ENCODE peak calls at places on chromosomes 11 and 22, in six cellular contexts. One of them, this sample, is unnamed.

GRCh38 chr22:39374801-39375200 is 24.8 kb upstream of the TAB1 start:
- DNase-seq in CD8-positive, alpha-beta T cell: no peak
- DNase-seq in H9: no peak
- DNase-seq in HL-60: no peak
- DNase-seq in pancreas: peak
- DNase-seq in ovary: no peak
- DNase-seq in this sample: no peak

GRCh38 chr22:37241351-37242142 is 2.5 kb downstream of the RAC2 start:
- DNase-seq in H9: no peak
- DNase-seq in CD8-positive, alpha-beta T cell: no peak
- DNase-seq in ovary: peak
- DNase-seq in pancreas: no peak
- DNase-seq in HL-60: no peak
- DNase-seq in this sample: no peak

GRCh38 chr11:120712862-120713770 is 201.6 kb downstream of the GRIK4 start:
- DNase-seq in ovary: peak
- DNase-seq in H9: no peak
- DNase-seq in HL-60: no peak
- DNase-seq in pancreas: no peak
- DNase-seq in CD8-positive, alpha-beta T cell: no peak
- DNase-seq in this sample: peak

GRCh38 chr11:12922980-12923507 is 86.1 kb upstream of the RASSF10 start:
- DNase-seq in CD8-positive, alpha-beta T cell: no peak
- DNase-seq in pancreas: no peak
- DNase-seq in HL-60: no peak
- DNase-seq in H9: no peak
- DNase-seq in ovary: no peak
- DNase-seq in this sample: no peak

GRCh38 chr22:31584804-31585160 is 77.2 kb downstream of the PISD start:
- DNase-seq in HL-60: no peak
- DNase-seq in H9: no peak
- DNase-seq in pancreas: no peak
- DNase-seq in ovary: no peak
- DNase-seq in CD8-positive, alpha-beta T cell: no peak
- DNase-seq in this sample: no peak

GRCh38 chr11:3617990-3618389 is 23.8 kb downstream of the ART5 start:
- DNase-seq in pancreas: no peak
- DNase-seq in CD8-positive, alpha-beta T cell: no peak
- DNase-seq in ovary: no peak
- DNase-seq in HL-60: no peak
- DNase-seq in H9: no peak
- DNase-seq in this sample: no peak

GRCh38 chr11:69499216-69499945 is 17.9 kb downstream of the LINC01488 start:
- DNase-seq in HL-60: no peak
- DNase-seq in pancreas: no peak
- DNase-seq in CD8-positive, alpha-beta T cell: no peak
- DNase-seq in H9: no peak
- DNase-seq in ovary: no peak
- DNase-seq in this sample: no peak

GRCh38 chr11:26442131-26442530 is 110.2 kb downstream of the ANO3 start:
- DNase-seq in H9: no peak
- DNase-seq in ovary: no peak
- DNase-seq in HL-60: no peak
- DNase-seq in pancreas: no peak
- DNase-seq in CD8-positive, alpha-beta T cell: no peak
- DNase-seq in this sample: no peak

GRCh38 chr22:39175127-39176066 is 22.9 kb upstream of the CBX7 start:
- DNase-seq in ovary: peak
- DNase-seq in CD8-positive, alpha-beta T cell: no peak
- DNase-seq in H9: peak
- DNase-seq in HL-60: no peak
- DNase-seq in pancreas: no peak
- DNase-seq in this sample: peak

GRCh38 chr11:36672815-36673450 is 74.9 kb upstream of the RAG2 start:
- DNase-seq in H9: no peak
- DNase-seq in CD8-positive, alpha-beta T cell: no peak
- DNase-seq in ovary: no peak
- DNase-seq in HL-60: peak
- DNase-seq in pancreas: no peak
- DNase-seq in this sample: no peak

GRCh38 chr11:65655570-65656332 is 7.0 kb downstream of the RELA start:
- DNase-seq in pancreas: no peak
- DNase-seq in ovary: no peak
- DNase-seq in H9: no peak
- DNase-seq in CD8-positive, alpha-beta T cell: no peak
- DNase-seq in HL-60: no peak
- DNase-seq in this sample: no peak

GRCh38 chr22:37206841-37207821 is 5.1 kb downstream of the SSTR3 start:
- DNase-seq in HL-60: no peak
- DNase-seq in CD8-positive, alpha-beta T cell: no peak
- DNase-seq in H9: no peak
- DNase-seq in pancreas: no peak
- DNase-seq in ovary: peak
- DNase-seq in this sample: no peak

GRCh38 chr11:373716-374551 is 4.6 kb downstream of the B4GALNT4 start:
- DNase-seq in pancreas: peak
- DNase-seq in H9: no peak
- DNase-seq in ovary: no peak
- DNase-seq in CD8-positive, alpha-beta T cell: no peak
- DNase-seq in HL-60: no peak
- DNase-seq in this sample: no peak

GRCh38 chr11:47467372-47467771 is 18.4 kb upstream of the RAPSN start:
- DNase-seq in CD8-positive, alpha-beta T cell: no peak
- DNase-seq in H9: no peak
- DNase-seq in pancreas: no peak
- DNase-seq in HL-60: no peak
- DNase-seq in ovary: peak
- DNase-seq in this sample: no peak

GRCh38 chr22:24059121-24059520 is 48.0 kb downstream of the CABIN1 start:
- DNase-seq in ovary: no peak
- DNase-seq in pancreas: no peak
- DNase-seq in HL-60: no peak
- DNase-seq in H9: no peak
- DNase-seq in CD8-positive, alpha-beta T cell: no peak
- DNase-seq in this sample: no peak

GRCh38 chr11:74672956-74673895 is 58.0 kb downstream of the CHRDL2 start:
- DNase-seq in CD8-positive, alpha-beta T cell: no peak
- DNase-seq in ovary: peak
- DNase-seq in HL-60: peak
- DNase-seq in pancreas: no peak
- DNase-seq in H9: no peak
- DNase-seq in this sample: peak

GRCh38 chr11:8066911-8067455 is 14.0 kb upstream of the TUB start:
- DNase-seq in CD8-positive, alpha-beta T cell: no peak
- DNase-seq in H9: no peak
- DNase-seq in ovary: no peak
- DNase-seq in pancreas: no peak
- DNase-seq in HL-60: no peak
- DNase-seq in this sample: peak

GRCh38 chr11:10856689-10857603 is 907 bp downstream of the ZBED5 start:
- DNase-seq in CD8-positive, alpha-beta T cell: no peak
- DNase-seq in HL-60: no peak
- DNase-seq in H9: no peak
- DNase-seq in pancreas: no peak
- DNase-seq in ovary: peak
- DNase-seq in this sample: no peak

GRCh38 chr11:102518296-102519094 is 12.1 kb downstream of the MMP7 start:
- DNase-seq in HL-60: no peak
- DNase-seq in H9: no peak
- DNase-seq in ovary: no peak
- DNase-seq in pancreas: no peak
- DNase-seq in CD8-positive, alpha-beta T cell: no peak
- DNase-seq in this sample: no peak

GRCh38 chr11:116840746-116841296 is 3.4 kb upstream of the APOA1 start:
- DNase-seq in H9: no peak
- DNase-seq in pancreas: no peak
- DNase-seq in ovary: peak
- DNase-seq in CD8-positive, alpha-beta T cell: no peak
- DNase-seq in HL-60: no peak
- DNase-seq in this sample: no peak

GRCh38 chr22:37043828-37044538 is 7.6 kb upstream of the KCTD17 start:
- DNase-seq in H9: peak
- DNase-seq in HL-60: peak
- DNase-seq in pancreas: peak
- DNase-seq in ovary: no peak
- DNase-seq in CD8-positive, alpha-beta T cell: no peak
- DNase-seq in this sample: no peak

GRCh38 chr22:50601669-50602337 is 1.2 kb downstream of the MAPK8IP2 start:
- DNase-seq in HL-60: no peak
- DNase-seq in pancreas: no peak
- DNase-seq in ovary: no peak
- DNase-seq in CD8-positive, alpha-beta T cell: no peak
- DNase-seq in H9: no peak
- DNase-seq in this sample: no peak

DNA sequence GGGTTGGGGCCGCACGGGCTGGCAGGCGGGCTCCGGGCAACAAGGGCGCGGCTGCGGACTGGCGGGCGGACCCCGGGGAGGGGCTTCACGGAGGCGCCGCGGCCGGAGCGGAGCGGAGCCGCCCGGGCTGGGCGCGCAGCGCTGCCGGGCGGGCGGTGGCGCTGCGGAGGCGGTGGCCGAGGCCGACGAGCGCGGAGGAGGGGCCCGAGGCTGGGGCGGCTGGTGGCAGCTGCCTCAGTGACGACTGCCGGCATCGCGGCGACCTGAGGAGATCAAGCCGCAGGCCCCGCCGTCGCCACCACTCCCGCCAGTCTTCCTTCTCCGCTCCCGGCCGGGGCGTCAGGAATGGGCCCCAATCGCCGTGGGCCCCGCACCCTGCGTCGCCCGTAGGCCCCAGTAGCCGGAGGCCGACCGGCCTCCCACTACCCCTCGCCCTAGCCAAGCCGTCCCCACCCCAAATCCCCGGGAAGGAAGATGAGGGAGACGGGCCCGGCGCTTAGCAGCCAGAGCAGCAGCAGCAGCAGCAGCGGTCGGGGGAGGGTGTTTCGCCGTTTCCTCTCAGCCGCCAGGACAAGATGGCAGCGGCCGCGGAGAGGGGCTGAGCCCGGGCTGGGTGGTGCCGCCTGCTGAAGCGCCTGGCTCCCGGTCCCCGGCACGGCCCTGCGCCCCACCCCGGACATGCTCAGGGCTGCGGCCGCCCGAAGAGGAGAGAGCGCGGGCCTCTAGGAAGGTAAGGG is at the start of gene HIPK3:
- DNase-seq in pancreas: peak
- DNase-seq in ovary: peak
- DNase-seq in CD8-positive, alpha-beta T cell: peak
- DNase-seq in HL-60: peak
- DNase-seq in H9: peak
- DNase-seq in this sample: peak
- TF ChIP-seq CTCF in pancreas: no peak
- TF ChIP-seq CTCF in ovary: peak
- TF ChIP-seq CTCF in CD8-positive, alpha-beta T cell: peak
- TF ChIP-seq CTCF in HL-60: no peak
- TF ChIP-seq CTCF in H9: no peak
- TF ChIP-seq CTCF in this sample: peak

GRCh38 chr11:132472411-132473205 is 1059.7 kb downstream of the OPCML start:
- DNase-seq in H9: no peak
- DNase-seq in CD8-positive, alpha-beta T cell: no peak
- DNase-seq in ovary: no peak
- DNase-seq in HL-60: no peak
- DNase-seq in pancreas: no peak
- DNase-seq in this sample: no peak
- TF ChIP-seq CTCF in H9: no peak
- TF ChIP-seq CTCF in CD8-positive, alpha-beta T cell: no peak
- TF ChIP-seq CTCF in ovary: no peak
- TF ChIP-seq CTCF in HL-60: no peak
- TF ChIP-seq CTCF in pancreas: no peak
- TF ChIP-seq CTCF in this sample: no peak

DNA sequence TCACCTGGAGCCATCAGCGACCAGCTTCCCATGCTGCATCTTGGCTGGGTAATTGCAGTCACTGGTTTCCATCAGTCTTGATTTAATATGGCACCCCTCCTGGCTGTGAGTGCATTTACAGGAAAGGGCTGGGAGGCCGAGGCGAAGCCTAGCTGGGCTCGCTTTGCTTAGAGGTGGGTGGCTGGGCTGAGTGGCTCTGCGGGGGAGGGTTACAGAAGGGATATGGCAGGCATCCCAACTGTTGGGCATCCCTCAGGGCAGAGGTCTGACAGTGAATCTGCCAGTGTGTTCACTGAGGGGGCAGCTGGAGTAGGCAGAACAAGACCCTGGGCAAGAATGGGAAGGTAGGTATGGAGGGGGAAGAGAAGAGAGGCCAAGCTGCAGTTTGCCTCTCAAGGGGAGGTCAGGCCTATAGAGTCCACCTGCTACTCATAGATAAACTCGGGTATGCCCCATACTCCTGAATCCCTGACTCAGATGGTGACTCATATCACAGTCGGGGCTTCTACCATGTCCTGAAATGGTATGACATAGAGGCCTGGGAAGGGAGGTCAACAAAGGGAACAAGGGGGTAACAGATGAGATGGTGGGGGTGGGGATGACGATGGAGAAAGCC is 77.5 kb upstream of the PHOX2A start:
- DNase-seq in ovary: no peak
- DNase-seq in pancreas: no peak
- DNase-seq in H9: no peak
- DNase-seq in HL-60: no peak
- DNase-seq in CD8-positive, alpha-beta T cell: no peak
- DNase-seq in this sample: no peak
- TF ChIP-seq CTCF in ovary: no peak
- TF ChIP-seq CTCF in pancreas: no peak
- TF ChIP-seq CTCF in H9: no peak
- TF ChIP-seq CTCF in HL-60: no peak
- TF ChIP-seq CTCF in CD8-positive, alpha-beta T cell: no peak
- TF ChIP-seq CTCF in this sample: no peak

GRCh38 chr11:2137202-2138071 is 1.8 kb downstream of the IGF2 start:
- DNase-seq in HL-60: no peak
- DNase-seq in pancreas: peak
- DNase-seq in ovary: peak
- DNase-seq in H9: peak
- DNase-seq in CD8-positive, alpha-beta T cell: no peak
- DNase-seq in this sample: no peak
- TF ChIP-seq CTCF in HL-60: no peak
- TF ChIP-seq CTCF in pancreas: no peak
- TF ChIP-seq CTCF in ovary: no peak
- TF ChIP-seq CTCF in H9: no peak
- TF ChIP-seq CTCF in CD8-positive, alpha-beta T cell: no peak
- TF ChIP-seq CTCF in this sample: no peak